ENCODE peak calls at places on chromosome 4, in four cellular contexts. One of them, this sample, is unnamed.

GRCh38 chr4:85818700-85819099 is 343.8 kb downstream of the ARHGAP24 start:
- DNase-seq in IMR-90: no peak
- DNase-seq in H1: no peak
- DNase-seq in mesendoderm: no peak
- DNase-seq in this sample: no peak

GRCh38 chr4:106329027-106329618 is 12.8 kb downstream of the AIMP1 start:
- DNase-seq in H1: no peak
- DNase-seq in mesendoderm: peak
- DNase-seq in IMR-90: peak
- DNase-seq in this sample: no peak

GRCh38 chr4:86019906-86020305 is 339.9 kb downstream of the MAPK10 start:
- DNase-seq in H1: no peak
- DNase-seq in IMR-90: no peak
- DNase-seq in mesendoderm: no peak
- DNase-seq in this sample: no peak

GRCh38 chr4:15754323-15754722 is 23.8 kb upstream of the CD38 start:
- DNase-seq in mesendoderm: no peak
- DNase-seq in IMR-90: peak
- DNase-seq in H1: no peak
- DNase-seq in this sample: no peak

GRCh38 chr4:87506974-87507701 is 22.0 kb downstream of the SPARCL1 start:
- DNase-seq in IMR-90: peak
- DNase-seq in mesendoderm: peak
- DNase-seq in H1: no peak
- DNase-seq in this sample: no peak

GRCh38 chr4:5110901-5111300 is 59.6 kb downstream of the STK32B start:
- DNase-seq in H1: no peak
- DNase-seq in IMR-90: no peak
- DNase-seq in mesendoderm: no peak
- DNase-seq in this sample: no peak

GRCh38 chr4:11426716-11427115 is 2.0 kb downstream of the HS3ST1 start:
- DNase-seq in mesendoderm: peak
- DNase-seq in H1: no peak
- DNase-seq in IMR-90: no peak
- DNase-seq in this sample: no peak

GRCh38 chr4:40628888-40629287 is 776 bp downstream of the RBM47 start:
- DNase-seq in H1: no peak
- DNase-seq in mesendoderm: peak
- DNase-seq in IMR-90: no peak
- DNase-seq in this sample: no peak

GRCh38 chr4:71130827-71131603 is 137.6 kb downstream of the DCK start:
- DNase-seq in IMR-90: peak
- DNase-seq in mesendoderm: peak
- DNase-seq in H1: no peak
- DNase-seq in this sample: no peak

GRCh38 chr4:147250062-147250461 is 230.8 kb upstream of the EDNRA start:
- DNase-seq in IMR-90: no peak
- DNase-seq in H1: no peak
- DNase-seq in mesendoderm: peak
- DNase-seq in this sample: no peak

GRCh38 chr4:157220026-157220881 is at the start of gene GRIA2:
- DNase-seq in mesendoderm: peak
- DNase-seq in IMR-90: peak
- DNase-seq in H1: peak
- DNase-seq in this sample: peak

GRCh38 chr4:30001628-30002027 is 718.5 kb upstream of the PCDH7 start:
- DNase-seq in mesendoderm: no peak
- DNase-seq in IMR-90: no peak
- DNase-seq in H1: no peak
- DNase-seq in this sample: no peak

GRCh38 chr4:80006935-80007744 is 65.9 kb downstream of the ANTXR2 start:
- DNase-seq in H1: no peak
- DNase-seq in IMR-90: peak
- DNase-seq in mesendoderm: peak
- DNase-seq in this sample: no peak

GRCh38 chr4:54877006-54877405 is 219.2 kb downstream of the KIT start:
- DNase-seq in mesendoderm: no peak
- DNase-seq in H1: no peak
- DNase-seq in IMR-90: peak
- DNase-seq in this sample: no peak

GRCh38 chr4:44351069-44351468 is 97.5 kb downstream of the KCTD8 start:
- DNase-seq in mesendoderm: no peak
- DNase-seq in H1: no peak
- DNase-seq in IMR-90: no peak
- DNase-seq in this sample: no peak

GRCh38 chr4:135240796-135241195 is 1039.2 kb upstream of the PABPC4L start:
- DNase-seq in H1: no peak
- DNase-seq in IMR-90: peak
- DNase-seq in mesendoderm: peak
- DNase-seq in this sample: no peak

GRCh38 chr4:135239964-135240363 is 1038.4 kb upstream of the PABPC4L start:
- DNase-seq in mesendoderm: no peak
- DNase-seq in IMR-90: peak
- DNase-seq in H1: no peak
- DNase-seq in this sample: no peak

GRCh38 chr4:135238940-135239339 is 1037.4 kb upstream of the PABPC4L start:
- DNase-seq in mesendoderm: no peak
- DNase-seq in IMR-90: no peak
- DNase-seq in H1: no peak
- DNase-seq in this sample: no peak

GRCh38 chr4:135236035-135236434 is 1034.4 kb upstream of the PABPC4L start:
- DNase-seq in mesendoderm: no peak
- DNase-seq in H1: no peak
- DNase-seq in IMR-90: no peak
- DNase-seq in this sample: no peak
- H3K23ac ChIP-seq in mesendoderm: no peak
- H3K23ac ChIP-seq in H1: no peak
- H3K23ac ChIP-seq in IMR-90: no peak
- H3K23ac ChIP-seq in this sample: no peak

DNA sequence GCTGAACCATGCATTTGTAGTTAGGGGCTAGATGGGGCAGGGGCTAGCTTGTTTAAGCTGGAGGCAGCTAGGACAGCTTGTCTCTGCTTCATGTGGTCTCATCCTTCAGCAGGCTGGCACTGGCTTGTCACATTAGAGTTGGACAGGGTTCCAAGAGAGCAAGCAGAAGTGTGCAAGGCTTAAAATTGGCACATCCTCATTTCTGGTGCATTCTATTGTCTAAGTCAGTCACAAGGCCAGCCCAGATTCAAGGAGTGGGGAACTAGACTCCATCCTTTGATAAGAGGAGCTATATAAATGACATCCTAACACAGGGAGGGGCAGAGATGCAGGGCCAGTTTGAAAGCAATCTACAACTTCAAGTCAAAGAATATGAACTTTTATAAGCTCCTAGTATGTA is 313.2 kb downstream of the PTTG2 start:
- DNase-seq in H1: no peak
- DNase-seq in mesendoderm: no peak
- DNase-seq in IMR-90: no peak
- DNase-seq in this sample: no peak
- H4K5ac ChIP-seq in H1: no peak
- H4K5ac ChIP-seq in mesendoderm: no peak
- H4K5ac ChIP-seq in IMR-90: no peak
- H4K5ac ChIP-seq in this sample: no peak

GRCh38 chr4:127875791-127876190 is 4.9 kb upstream of the PLK4 start:
- DNase-seq in H1: no peak
- DNase-seq in IMR-90: no peak
- DNase-seq in mesendoderm: no peak
- DNase-seq in this sample: no peak

GRCh38 chr4:127880764-127881564 is at the start of gene PLK4:
- DNase-seq in IMR-90: peak
- DNase-seq in H1: peak
- DNase-seq in mesendoderm: peak
- DNase-seq in this sample: peak

DNA sequence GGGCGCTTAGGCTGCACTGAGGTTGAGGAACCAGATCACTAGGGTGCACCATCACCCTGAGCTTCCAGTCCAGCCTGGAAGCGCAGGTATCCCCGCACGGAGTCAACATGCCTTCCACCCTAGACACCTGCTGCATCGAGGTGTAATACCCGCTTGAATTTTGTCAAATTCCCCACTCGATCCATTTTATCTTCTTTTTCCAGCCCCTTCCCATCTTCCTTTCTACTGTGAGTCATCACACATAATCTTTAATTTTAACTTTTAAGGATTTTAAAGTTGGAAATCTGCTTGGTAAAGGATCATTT is 824 bp downstream of the PLK4 start:
- DNase-seq in IMR-90: no peak
- DNase-seq in H1: no peak
- DNase-seq in mesendoderm: no peak
- DNase-seq in this sample: no peak
- H3K4ac ChIP-seq in IMR-90: no peak
- H3K4ac ChIP-seq in H1: peak
- H3K4ac ChIP-seq in mesendoderm: no peak
- H3K4ac ChIP-seq in this sample: no peak

GRCh38 chr4:8215641-8216442 is 16.8 kb downstream of the SH3TC1 start:
- DNase-seq in mesendoderm: no peak
- DNase-seq in IMR-90: no peak
- DNase-seq in H1: no peak
- DNase-seq in this sample: no peak
- H3K23ac ChIP-seq in mesendoderm: no peak
- H3K23ac ChIP-seq in IMR-90: no peak
- H3K23ac ChIP-seq in H1: no peak
- H3K23ac ChIP-seq in this sample: no peak

GRCh38 chr4:177385576-177386320 is 56.5 kb downstream of the AGA start:
- DNase-seq in H1: no peak
- DNase-seq in mesendoderm: no peak
- DNase-seq in IMR-90: peak
- DNase-seq in this sample: no peak
- H4K5ac ChIP-seq in H1: no peak
- H4K5ac ChIP-seq in mesendoderm: no peak
- H4K5ac ChIP-seq in IMR-90: no peak
- H4K5ac ChIP-seq in this sample: no peak

GRCh38 chr4:69742596-69742995 is 17.8 kb downstream of the SULT1B1 start:
- DNase-seq in IMR-90: no peak
- DNase-seq in H1: no peak
- DNase-seq in mesendoderm: no peak
- DNase-seq in this sample: no peak
- H3K4ac ChIP-seq in IMR-90: no peak
- H3K4ac ChIP-seq in H1: no peak
- H3K4ac ChIP-seq in mesendoderm: no peak
- H3K4ac ChIP-seq in this sample: no peak

DNA sequence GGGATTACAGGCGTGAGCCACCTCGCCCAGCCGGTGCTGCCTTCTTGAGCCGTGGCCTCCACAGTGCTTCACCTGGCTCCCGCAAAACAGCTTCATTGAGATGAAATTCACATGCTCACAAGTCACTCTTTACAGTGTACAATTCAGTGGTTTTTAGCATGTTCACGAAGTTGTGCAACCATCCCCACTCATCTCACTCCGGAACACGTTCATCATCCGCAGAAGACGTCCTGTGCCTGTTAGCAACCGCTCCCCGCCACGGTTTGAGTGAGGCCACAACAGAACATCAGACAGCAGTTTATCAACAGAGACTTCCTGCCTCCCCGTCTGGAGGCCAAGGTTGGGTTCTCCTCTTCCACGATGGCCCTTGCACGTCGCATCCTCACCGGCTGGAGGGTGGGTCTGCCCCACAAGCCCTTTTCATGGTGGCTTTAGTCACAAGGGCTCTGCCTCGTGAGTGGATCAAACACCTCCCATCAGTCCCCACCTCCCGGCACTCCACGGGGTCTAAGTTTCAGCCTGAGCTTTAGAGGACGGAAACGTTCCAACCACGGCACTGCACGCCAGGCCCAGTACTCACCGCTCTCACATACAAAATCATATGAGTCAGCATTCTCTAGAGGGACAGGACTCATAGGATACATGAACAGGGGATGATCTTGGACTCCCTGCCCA is 29.6 kb upstream of the SPON2 start:
- DNase-seq in H1: no peak
- DNase-seq in mesendoderm: no peak
- DNase-seq in IMR-90: peak
- DNase-seq in this sample: no peak
- H3K23ac ChIP-seq in H1: no peak
- H3K23ac ChIP-seq in mesendoderm: no peak
- H3K23ac ChIP-seq in IMR-90: peak
- H3K23ac ChIP-seq in this sample: no peak

DNA sequence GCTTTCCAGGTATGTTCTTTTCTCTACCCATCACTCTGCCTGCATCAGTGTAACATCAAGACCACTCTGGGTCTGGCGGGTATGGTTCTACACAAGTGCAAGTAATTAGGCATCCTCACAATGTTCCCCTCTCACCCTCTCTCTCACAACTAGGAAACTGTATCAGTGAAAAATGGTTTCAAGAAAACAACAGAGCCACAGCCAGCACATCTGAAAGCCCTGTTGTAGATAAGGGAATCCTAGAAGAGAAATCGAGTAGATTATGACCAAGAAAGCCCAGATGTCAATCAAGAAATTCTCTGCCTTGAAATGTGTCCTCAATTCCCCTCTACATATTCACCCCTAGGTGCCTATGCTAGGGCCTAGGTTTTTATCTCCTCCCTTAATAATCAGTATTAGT is 281.3 kb upstream of the ANKRD50 start:
- DNase-seq in mesendoderm: no peak
- DNase-seq in H1: no peak
- DNase-seq in IMR-90: no peak
- DNase-seq in this sample: no peak
- H4K5ac ChIP-seq in mesendoderm: no peak
- H4K5ac ChIP-seq in H1: no peak
- H4K5ac ChIP-seq in IMR-90: no peak
- H4K5ac ChIP-seq in this sample: no peak